ENCODE peak calls at places on chromosomes 2 and 18, in ten cellular contexts. One of them, this sample, is unnamed.

GRCh38 chr2:163711699-163712098 is 24.1 kb downstream of the FIGN start:
- DNase-seq in brain microvascular endothelial cell: no peak
- DNase-seq in NT2/D1: no peak
- DNase-seq in hepatic stellate cell: no peak
- DNase-seq in A549: no peak
- DNase-seq in NCI-H1105 treated with DMSO at 0.1 percent for 48 hours: no peak
- DNase-seq in stimulated activated CD8-positive, alpha-beta memory T cell treated with anti-CD3 and anti-CD28 coated beads, Interleukin-7, amount 100 ng/mL, for 4 hours: no peak
- DNase-seq in uterus: no peak
- DNase-seq in NCI-H510A treated with DMSO at 0.1 percent for 48 hours: no peak
- DNase-seq in CD8-positive, alpha-beta memory T cell: no peak
- DNase-seq in this sample: no peak

GRCh38 chr2:216949685-216950397 is 90.0 kb upstream of the TNP1 start:
- DNase-seq in brain microvascular endothelial cell: no peak
- DNase-seq in NT2/D1: no peak
- DNase-seq in hepatic stellate cell: no peak
- DNase-seq in A549: no peak
- DNase-seq in NCI-H1105 treated with DMSO at 0.1 percent for 48 hours: no peak
- DNase-seq in stimulated activated CD8-positive, alpha-beta memory T cell treated with anti-CD3 and anti-CD28 coated beads, Interleukin-7, amount 100 ng/mL, for 4 hours: no peak
- DNase-seq in uterus: no peak
- DNase-seq in NCI-H510A treated with DMSO at 0.1 percent for 48 hours: no peak
- DNase-seq in CD8-positive, alpha-beta memory T cell: no peak
- DNase-seq in this sample: no peak

GRCh38 chr2:195049372-195050031 is 607.5 kb upstream of the SLC39A10 start:
- DNase-seq in brain microvascular endothelial cell: no peak
- DNase-seq in NT2/D1: no peak
- DNase-seq in hepatic stellate cell: no peak
- DNase-seq in A549: no peak
- DNase-seq in NCI-H1105 treated with DMSO at 0.1 percent for 48 hours: no peak
- DNase-seq in stimulated activated CD8-positive, alpha-beta memory T cell treated with anti-CD3 and anti-CD28 coated beads, Interleukin-7, amount 100 ng/mL, for 4 hours: no peak
- DNase-seq in uterus: no peak
- DNase-seq in NCI-H510A treated with DMSO at 0.1 percent for 48 hours: no peak
- DNase-seq in CD8-positive, alpha-beta memory T cell: no peak
- DNase-seq in this sample: no peak

GRCh38 chr18:70415823-70416488 is 127.1 kb downstream of the SOCS6 start:
- DNase-seq in brain microvascular endothelial cell: no peak
- DNase-seq in NT2/D1: no peak
- DNase-seq in hepatic stellate cell: no peak
- DNase-seq in A549: no peak
- DNase-seq in NCI-H1105 treated with DMSO at 0.1 percent for 48 hours: no peak
- DNase-seq in stimulated activated CD8-positive, alpha-beta memory T cell treated with anti-CD3 and anti-CD28 coated beads, Interleukin-7, amount 100 ng/mL, for 4 hours: no peak
- DNase-seq in uterus: no peak
- DNase-seq in NCI-H510A treated with DMSO at 0.1 percent for 48 hours: peak
- DNase-seq in CD8-positive, alpha-beta memory T cell: no peak
- DNase-seq in this sample: no peak

GRCh38 chr2:238513346-238513745 is 86.6 kb downstream of the ASB1 start:
- DNase-seq in brain microvascular endothelial cell: peak
- DNase-seq in NT2/D1: peak
- DNase-seq in hepatic stellate cell: peak
- DNase-seq in A549: peak
- DNase-seq in NCI-H1105 treated with DMSO at 0.1 percent for 48 hours: no peak
- DNase-seq in stimulated activated CD8-positive, alpha-beta memory T cell treated with anti-CD3 and anti-CD28 coated beads, Interleukin-7, amount 100 ng/mL, for 4 hours: no peak
- DNase-seq in uterus: no peak
- DNase-seq in NCI-H510A treated with DMSO at 0.1 percent for 48 hours: peak
- DNase-seq in CD8-positive, alpha-beta memory T cell: no peak
- DNase-seq in this sample: no peak

GRCh38 chr2:217954469-217954868 is 48.3 kb downstream of the TNS1 start:
- DNase-seq in brain microvascular endothelial cell: no peak
- DNase-seq in NT2/D1: no peak
- DNase-seq in hepatic stellate cell: no peak
- DNase-seq in A549: no peak
- DNase-seq in NCI-H1105 treated with DMSO at 0.1 percent for 48 hours: no peak
- DNase-seq in stimulated activated CD8-positive, alpha-beta memory T cell treated with anti-CD3 and anti-CD28 coated beads, Interleukin-7, amount 100 ng/mL, for 4 hours: no peak
- DNase-seq in uterus: peak
- DNase-seq in NCI-H510A treated with DMSO at 0.1 percent for 48 hours: peak
- DNase-seq in CD8-positive, alpha-beta memory T cell: no peak
- DNase-seq in this sample: no peak

GRCh38 chr2:108575132-108575966 is 41.1 kb downstream of the LIMS1 start:
- DNase-seq in brain microvascular endothelial cell: peak
- DNase-seq in NT2/D1: no peak
- DNase-seq in hepatic stellate cell: peak
- DNase-seq in A549: no peak
- DNase-seq in NCI-H1105 treated with DMSO at 0.1 percent for 48 hours: no peak
- DNase-seq in stimulated activated CD8-positive, alpha-beta memory T cell treated with anti-CD3 and anti-CD28 coated beads, Interleukin-7, amount 100 ng/mL, for 4 hours: no peak
- DNase-seq in uterus: no peak
- DNase-seq in NCI-H510A treated with DMSO at 0.1 percent for 48 hours: peak
- DNase-seq in CD8-positive, alpha-beta memory T cell: no peak
- DNase-seq in this sample: no peak

GRCh38 chr2:88091943-88092342 is 24.3 kb downstream of the SMYD1 start:
- DNase-seq in brain microvascular endothelial cell: no peak
- DNase-seq in NT2/D1: no peak
- DNase-seq in hepatic stellate cell: no peak
- DNase-seq in A549: no peak
- DNase-seq in NCI-H1105 treated with DMSO at 0.1 percent for 48 hours: no peak
- DNase-seq in stimulated activated CD8-positive, alpha-beta memory T cell treated with anti-CD3 and anti-CD28 coated beads, Interleukin-7, amount 100 ng/mL, for 4 hours: no peak
- DNase-seq in uterus: no peak
- DNase-seq in NCI-H510A treated with DMSO at 0.1 percent for 48 hours: no peak
- DNase-seq in CD8-positive, alpha-beta memory T cell: no peak
- DNase-seq in this sample: no peak

GRCh38 chr2:174013310-174013751 is 48.2 kb upstream of the SP3 start:
- DNase-seq in brain microvascular endothelial cell: no peak
- DNase-seq in NT2/D1: no peak
- DNase-seq in hepatic stellate cell: peak
- DNase-seq in A549: no peak
- DNase-seq in NCI-H1105 treated with DMSO at 0.1 percent for 48 hours: no peak
- DNase-seq in stimulated activated CD8-positive, alpha-beta memory T cell treated with anti-CD3 and anti-CD28 coated beads, Interleukin-7, amount 100 ng/mL, for 4 hours: no peak
- DNase-seq in uterus: peak
- DNase-seq in NCI-H510A treated with DMSO at 0.1 percent for 48 hours: no peak
- DNase-seq in CD8-positive, alpha-beta memory T cell: no peak
- DNase-seq in this sample: no peak

GRCh38 chr18:22286576-22286975 is 117.2 kb downstream of the GATA6 start:
- DNase-seq in brain microvascular endothelial cell: no peak
- DNase-seq in NT2/D1: no peak
- DNase-seq in hepatic stellate cell: no peak
- DNase-seq in A549: no peak
- DNase-seq in NCI-H1105 treated with DMSO at 0.1 percent for 48 hours: no peak
- DNase-seq in stimulated activated CD8-positive, alpha-beta memory T cell treated with anti-CD3 and anti-CD28 coated beads, Interleukin-7, amount 100 ng/mL, for 4 hours: no peak
- DNase-seq in uterus: no peak
- DNase-seq in NCI-H510A treated with DMSO at 0.1 percent for 48 hours: no peak
- DNase-seq in CD8-positive, alpha-beta memory T cell: no peak
- DNase-seq in this sample: no peak

GRCh38 chr2:56227811-56228210 is 44.0 kb downstream of the CCDC85A start:
- DNase-seq in brain microvascular endothelial cell: no peak
- DNase-seq in NT2/D1: no peak
- DNase-seq in hepatic stellate cell: no peak
- DNase-seq in A549: no peak
- DNase-seq in NCI-H1105 treated with DMSO at 0.1 percent for 48 hours: no peak
- DNase-seq in stimulated activated CD8-positive, alpha-beta memory T cell treated with anti-CD3 and anti-CD28 coated beads, Interleukin-7, amount 100 ng/mL, for 4 hours: no peak
- DNase-seq in uterus: no peak
- DNase-seq in NCI-H510A treated with DMSO at 0.1 percent for 48 hours: no peak
- DNase-seq in CD8-positive, alpha-beta memory T cell: no peak
- DNase-seq in this sample: no peak

GRCh38 chr18:23069481-23069880 is 65.8 kb upstream of the CABLES1 start:
- DNase-seq in brain microvascular endothelial cell: no peak
- DNase-seq in NT2/D1: no peak
- DNase-seq in hepatic stellate cell: no peak
- DNase-seq in A549: no peak
- DNase-seq in NCI-H1105 treated with DMSO at 0.1 percent for 48 hours: no peak
- DNase-seq in stimulated activated CD8-positive, alpha-beta memory T cell treated with anti-CD3 and anti-CD28 coated beads, Interleukin-7, amount 100 ng/mL, for 4 hours: peak
- DNase-seq in uterus: no peak
- DNase-seq in NCI-H510A treated with DMSO at 0.1 percent for 48 hours: no peak
- DNase-seq in CD8-positive, alpha-beta memory T cell: peak
- DNase-seq in this sample: no peak

GRCh38 chr18:44680271-44681038 is at the start of gene SETBP1:
- DNase-seq in brain microvascular endothelial cell: no peak
- DNase-seq in NT2/D1: no peak
- DNase-seq in hepatic stellate cell: peak
- DNase-seq in A549: peak
- DNase-seq in NCI-H1105 treated with DMSO at 0.1 percent for 48 hours: peak
- DNase-seq in stimulated activated CD8-positive, alpha-beta memory T cell treated with anti-CD3 and anti-CD28 coated beads, Interleukin-7, amount 100 ng/mL, for 4 hours: peak
- DNase-seq in uterus: peak
- DNase-seq in NCI-H510A treated with DMSO at 0.1 percent for 48 hours: no peak
- DNase-seq in CD8-positive, alpha-beta memory T cell: peak
- DNase-seq in this sample: no peak

GRCh38 chr2:175234153-175234552 is 52.6 kb upstream of the ATP5MC3 start:
- DNase-seq in brain microvascular endothelial cell: no peak
- DNase-seq in NT2/D1: no peak
- DNase-seq in hepatic stellate cell: no peak
- DNase-seq in A549: no peak
- DNase-seq in NCI-H1105 treated with DMSO at 0.1 percent for 48 hours: no peak
- DNase-seq in stimulated activated CD8-positive, alpha-beta memory T cell treated with anti-CD3 and anti-CD28 coated beads, Interleukin-7, amount 100 ng/mL, for 4 hours: no peak
- DNase-seq in uterus: no peak
- DNase-seq in NCI-H510A treated with DMSO at 0.1 percent for 48 hours: peak
- DNase-seq in CD8-positive, alpha-beta memory T cell: no peak
- DNase-seq in this sample: no peak

GRCh38 chr18:6776193-6776592 is 46.7 kb downstream of the ARHGAP28 start:
- DNase-seq in brain microvascular endothelial cell: peak
- DNase-seq in NT2/D1: no peak
- DNase-seq in hepatic stellate cell: no peak
- DNase-seq in A549: no peak
- DNase-seq in NCI-H1105 treated with DMSO at 0.1 percent for 48 hours: no peak
- DNase-seq in stimulated activated CD8-positive, alpha-beta memory T cell treated with anti-CD3 and anti-CD28 coated beads, Interleukin-7, amount 100 ng/mL, for 4 hours: no peak
- DNase-seq in uterus: no peak
- DNase-seq in NCI-H510A treated with DMSO at 0.1 percent for 48 hours: no peak
- DNase-seq in CD8-positive, alpha-beta memory T cell: no peak
- DNase-seq in this sample: no peak

GRCh38 chr2:241859436-241860183 is 916 bp upstream of the PDCD1 start:
- DNase-seq in brain microvascular endothelial cell: no peak
- DNase-seq in NT2/D1: no peak
- DNase-seq in hepatic stellate cell: peak
- DNase-seq in A549: no peak
- DNase-seq in NCI-H1105 treated with DMSO at 0.1 percent for 48 hours: no peak
- DNase-seq in stimulated activated CD8-positive, alpha-beta memory T cell treated with anti-CD3 and anti-CD28 coated beads, Interleukin-7, amount 100 ng/mL, for 4 hours: peak
- DNase-seq in uterus: peak
- DNase-seq in NCI-H510A treated with DMSO at 0.1 percent for 48 hours: no peak
- DNase-seq in CD8-positive, alpha-beta memory T cell: no peak
- DNase-seq in this sample: no peak

GRCh38 chr2:12278217-12278755 is 438.4 kb upstream of the TRIB2 start:
- DNase-seq in brain microvascular endothelial cell: no peak
- DNase-seq in NT2/D1: no peak
- DNase-seq in hepatic stellate cell: no peak
- DNase-seq in A549: no peak
- DNase-seq in NCI-H1105 treated with DMSO at 0.1 percent for 48 hours: no peak
- DNase-seq in stimulated activated CD8-positive, alpha-beta memory T cell treated with anti-CD3 and anti-CD28 coated beads, Interleukin-7, amount 100 ng/mL, for 4 hours: no peak
- DNase-seq in uterus: no peak
- DNase-seq in NCI-H510A treated with DMSO at 0.1 percent for 48 hours: no peak
- DNase-seq in CD8-positive, alpha-beta memory T cell: no peak
- DNase-seq in this sample: no peak

GRCh38 chr2:54859997-54860701 is 136.7 kb downstream of the EML6 start:
- DNase-seq in brain microvascular endothelial cell: peak
- DNase-seq in NT2/D1: no peak
- DNase-seq in hepatic stellate cell: peak
- DNase-seq in A549: peak
- DNase-seq in NCI-H1105 treated with DMSO at 0.1 percent for 48 hours: no peak
- DNase-seq in stimulated activated CD8-positive, alpha-beta memory T cell treated with anti-CD3 and anti-CD28 coated beads, Interleukin-7, amount 100 ng/mL, for 4 hours: no peak
- DNase-seq in uterus: no peak
- DNase-seq in NCI-H510A treated with DMSO at 0.1 percent for 48 hours: no peak
- DNase-seq in CD8-positive, alpha-beta memory T cell: no peak
- DNase-seq in this sample: no peak

GRCh38 chr18:9066358-9066757 is 36.1 kb upstream of the NDUFV2 start:
- DNase-seq in brain microvascular endothelial cell: no peak
- DNase-seq in NT2/D1: no peak
- DNase-seq in hepatic stellate cell: no peak
- DNase-seq in A549: no peak
- DNase-seq in NCI-H1105 treated with DMSO at 0.1 percent for 48 hours: no peak
- DNase-seq in stimulated activated CD8-positive, alpha-beta memory T cell treated with anti-CD3 and anti-CD28 coated beads, Interleukin-7, amount 100 ng/mL, for 4 hours: no peak
- DNase-seq in uterus: no peak
- DNase-seq in NCI-H510A treated with DMSO at 0.1 percent for 48 hours: no peak
- DNase-seq in CD8-positive, alpha-beta memory T cell: no peak
- DNase-seq in this sample: no peak

GRCh38 chr2:24926602-24927252 is 6.7 kb upstream of the ADCY3 start:
- DNase-seq in brain microvascular endothelial cell: no peak
- DNase-seq in NT2/D1: no peak
- DNase-seq in hepatic stellate cell: peak
- DNase-seq in A549: no peak
- DNase-seq in NCI-H1105 treated with DMSO at 0.1 percent for 48 hours: no peak
- DNase-seq in stimulated activated CD8-positive, alpha-beta memory T cell treated with anti-CD3 and anti-CD28 coated beads, Interleukin-7, amount 100 ng/mL, for 4 hours: no peak
- DNase-seq in uterus: peak
- DNase-seq in NCI-H510A treated with DMSO at 0.1 percent for 48 hours: no peak
- DNase-seq in CD8-positive, alpha-beta memory T cell: no peak
- DNase-seq in this sample: peak

GRCh38 chr2:9692392-9693137 is 61.8 kb upstream of the YWHAQ start:
- DNase-seq in brain microvascular endothelial cell: no peak
- DNase-seq in NT2/D1: no peak
- DNase-seq in hepatic stellate cell: no peak
- DNase-seq in A549: no peak
- DNase-seq in NCI-H1105 treated with DMSO at 0.1 percent for 48 hours: no peak
- DNase-seq in stimulated activated CD8-positive, alpha-beta memory T cell treated with anti-CD3 and anti-CD28 coated beads, Interleukin-7, amount 100 ng/mL, for 4 hours: no peak
- DNase-seq in uterus: no peak
- DNase-seq in NCI-H510A treated with DMSO at 0.1 percent for 48 hours: no peak
- DNase-seq in CD8-positive, alpha-beta memory T cell: no peak
- DNase-seq in this sample: no peak

GRCh38 chr2:75587954-75588587 is 27.3 kb upstream of the EVA1A start:
- DNase-seq in brain microvascular endothelial cell: peak
- DNase-seq in NT2/D1: no peak
- DNase-seq in hepatic stellate cell: no peak
- DNase-seq in A549: no peak
- DNase-seq in NCI-H1105 treated with DMSO at 0.1 percent for 48 hours: peak
- DNase-seq in stimulated activated CD8-positive, alpha-beta memory T cell treated with anti-CD3 and anti-CD28 coated beads, Interleukin-7, amount 100 ng/mL, for 4 hours: no peak
- DNase-seq in uterus: no peak
- DNase-seq in NCI-H510A treated with DMSO at 0.1 percent for 48 hours: peak
- DNase-seq in CD8-positive, alpha-beta memory T cell: no peak
- DNase-seq in this sample: no peak

GRCh38 chr18:497688-498087 is 2.8 kb downstream of the COLEC12 start:
- DNase-seq in brain microvascular endothelial cell: no peak
- DNase-seq in NT2/D1: no peak
- DNase-seq in hepatic stellate cell: no peak
- DNase-seq in A549: no peak
- DNase-seq in NCI-H1105 treated with DMSO at 0.1 percent for 48 hours: no peak
- DNase-seq in stimulated activated CD8-positive, alpha-beta memory T cell treated with anti-CD3 and anti-CD28 coated beads, Interleukin-7, amount 100 ng/mL, for 4 hours: no peak
- DNase-seq in uterus: no peak
- DNase-seq in NCI-H510A treated with DMSO at 0.1 percent for 48 hours: no peak
- DNase-seq in CD8-positive, alpha-beta memory T cell: no peak
- DNase-seq in this sample: no peak

This sample was measured in effector memory CD4-positive, alpha-beta T cell.